ENCODE peak calls at places on chromosome 4, in nine cellular contexts. Q is mammary epithelial cell; F is adrenal gland; J is MM.1S; K is SJSA1; G is esophagus squamous epithelium; H is aorta; V is left ventricle myocardium inferior; Z is CD8-positive, alpha-beta memory T cell. T is an unnamed sample. For H3K27me3 and H3K9me3, the result is how much of the 10 kb centered on the place peaks cover.

GRCh38 chr4:139278956-139279722 is 886 bp downstream of the MGARP start:
- DNase-seq in H (peak), F (no peak), K (no peak), Z (peak), Q (no peak), J (no peak), V (no peak), G (no peak), T (no peak)

GRCh38 chr4:146132445-146132844 is 43.1 kb upstream of the LSM6 start:
- DNase-seq in K (no peak), J (peak), V (no peak), F (no peak), H (no peak), Q (peak), G (no peak), Z (no peak), T (no peak)

GRCh38 chr4:24551492-24552330 is 32.6 kb downstream of the DHX15 start:
- DNase-seq in V (no peak), G (no peak), J (no peak), Q (no peak), H (no peak), K (no peak), Z (no peak), F (no peak), T (no peak)

GRCh38 chr4:3135155-3136011 is 60.9 kb downstream of the HTT start:
- DNase-seq in K (no peak), V (no peak), Q (no peak), H (no peak), G (no peak), Z (no peak), F (no peak), J (peak), T (no peak)

GRCh38 chr4:137705171-137705783 is 173.0 kb upstream of the PCDH18 start:
- DNase-seq in Q (no peak), V (no peak), K (peak), Z (no peak), G (no peak), J (no peak), F (no peak), H (no peak), T (peak)

GRCh38 chr4:15110120-15110571 is 107.9 kb downstream of the CPEB2 start:
- DNase-seq in F (no peak), H (no peak), V (no peak), Q (peak), J (no peak), G (no peak), K (no peak), Z (no peak), T (no peak)

GRCh38 chr4:108991929-108992328 is 229.1 kb upstream of the ETNPPL start:
- DNase-seq in V (no peak), G (no peak), Q (peak), F (no peak), J (no peak), Z (no peak), H (no peak), K (peak), T (no peak)

GRCh38 chr4:168647976-168648375 is 151.1 kb downstream of the PALLD start:
- DNase-seq in K (no peak), Z (no peak), F (no peak), J (no peak), G (no peak), H (no peak), V (no peak), Q (no peak), T (no peak)

GRCh38 chr4:142331132-142331531 is 515.0 kb downstream of the INPP4B start:
- DNase-seq in Z (no peak), H (no peak), F (peak), J (no peak), Q (no peak), V (peak), K (no peak), G (no peak), T (no peak)

GRCh38 chr4:174457468-174457867 is 64.8 kb downstream of the HPGD start:
- DNase-seq in G (no peak), Q (no peak), K (no peak), J (no peak), H (no peak), F (no peak), V (no peak), Z (no peak), T (peak)

GRCh38 chr4:133483600-133484246 is 334.6 kb downstream of the PCDH10 start:
- DNase-seq in Q (peak), K (no peak), Z (no peak), V (no peak), G (no peak), J (no peak), H (no peak), F (no peak), T (no peak)

GRCh38 chr4:78648639-78649363 is 97.2 kb downstream of the ANXA3 start:
- DNase-seq in J (no peak), Z (no peak), K (no peak), Q (no peak), G (no peak), F (no peak), H (no peak), V (no peak), T (no peak)

GRCh38 chr4:36363024-36363423 is 81.6 kb downstream of the DTHD1 start:
- DNase-seq in K (no peak), V (no peak), F (no peak), Z (no peak), Q (peak), H (no peak), G (no peak), J (no peak), T (no peak)

GRCh38 chr4:183797445-183798248 is 107.5 kb upstream of the STOX2 start:
- DNase-seq in V (peak), J (no peak), F (no peak), G (no peak), Q (peak), K (peak), H (no peak), Z (no peak), T (peak)

GRCh38 chr4:180060159-180060889 is 2182.9 kb upstream of the TENM3 start:
- DNase-seq in J (peak), K (no peak), Z (no peak), G (no peak), V (no peak), H (no peak), F (no peak), Q (no peak), T (no peak)

GRCh38 chr4:44629280-44629866 is 22.1 kb downstream of the YIPF7 start:
- DNase-seq in Z (peak), H (no peak), F (peak), G (no peak), V (no peak), Q (peak), J (peak), K (no peak), T (peak)

GRCh38 chr4:151167561-151167960 is 68.1 kb downstream of the RPS3A start:
- DNase-seq in Q (no peak), K (no peak), J (no peak), G (no peak), Z (no peak), F (no peak), H (no peak), V (no peak), T (no peak)

GRCh38 chr4:182231080-182231479 is 12.1 kb upstream of the TENM3 start:
- DNase-seq in F (no peak), Z (no peak), V (no peak), H (no peak), K (peak), Q (no peak), G (no peak), J (no peak), T (no peak)

GRCh38 chr4:74628808-74629616 is 165.3 kb downstream of the BTC start:
- DNase-seq in F (no peak), K (no peak), G (no peak), Z (no peak), J (no peak), H (no peak), Q (no peak), V (no peak), T (no peak)

GRCh38 chr4:76012388-76012801 is 5.1 kb upstream of the CXCL9 start:
- DNase-seq in J (no peak), F (no peak), V (no peak), Z (no peak), H (no peak), G (no peak), Q (peak), K (peak), T (no peak)

GRCh38 chr4:138188406-138189084 is 53.6 kb downstream of the SLC7A11 start:
- DNase-seq in Z (no peak), V (no peak), J (no peak), F (no peak), K (peak), G (no peak), H (no peak), Q (peak), T (no peak)

GRCh38 chr4:142909908-142910307 is 63.8 kb upstream of the INPP4B start:
- DNase-seq in J (no peak), V (no peak), K (no peak), Q (no peak), G (no peak), F (no peak), H (no peak), Z (no peak), T (peak)

GRCh38 chr4:112302320-112303274 is 5.4 kb downstream of the ALPK1 start:
- DNase-seq in V (no peak), Q (no peak), J (no peak), F (no peak), K (no peak), Z (no peak), H (no peak), G (no peak), T (no peak)

GRCh38 chr4:89988268-89988667 is 93.6 kb downstream of the MMRN1 start:
- DNase-seq in H (no peak), Z (no peak), F (no peak), G (no peak), K (no peak), Q (no peak), J (no peak), V (no peak), T (no peak)

GRCh38 chr4:169716677-169717076 is 41.1 kb downstream of the HPF1 start:
- DNase-seq in G (no peak), Z (no peak), F (no peak), H (no peak), J (no peak), V (no peak), K (no peak), Q (no peak), T (no peak)

GRCh38 chr4:5204781-5205180 is 153.5 kb downstream of the STK32B start:
- DNase-seq in G (no peak), F (no peak), K (no peak), V (no peak), H (no peak), Z (no peak), J (no peak), Q (no peak), T (no peak)

GRCh38 chr4:171644430-171645057 is 168.7 kb upstream of the GALNTL6 start:
- DNase-seq in K (no peak), G (no peak), Q (no peak), H (no peak), F (no peak), Z (no peak), J (peak), V (no peak), T (no peak)

GRCh38 chr4:187172340-187172761 is 448.7 kb upstream of the FAT1 start:
- DNase-seq in Z (no peak), V (no peak), H (no peak), G (no peak), F (no peak), Q (no peak), K (peak), J (no peak), T (no peak)

GRCh38 chr4:122764071-122764807 is 31.7 kb downstream of the BBS12 start:
- DNase-seq in Q (no peak), H (no peak), F (no peak), V (no peak), G (no peak), Z (no peak), K (peak), J (no peak), T (peak)

GRCh38 chr4:41725254-41725653 is 23.3 kb downstream of the PHOX2B start:
- DNase-seq in G (no peak), J (no peak), Z (no peak), K (no peak), H (no peak), Q (no peak), F (no peak), V (no peak), T (no peak)

GRCh38 chr4:48343035-48343434 is 1.7 kb downstream of the SLAIN2 start:
- DNase-seq in J (no peak), Z (no peak), G (no peak), K (no peak), V (no peak), Q (no peak), F (no peak), H (no peak), T (no peak)

GRCh38 chr4:105994061-105994460 is 98.8 kb downstream of the NPNT start:
- DNase-seq in G (no peak), K (no peak), F (no peak), H (no peak), J (no peak), Z (no peak), Q (no peak), V (no peak), T (no peak)

GRCh38 chr4:2930135-2930805 is 32.9 kb downstream of the NOP14 start:
- DNase-seq in H (peak), K (no peak), Z (no peak), V (peak), Q (no peak), G (no peak), J (no peak), F (no peak), T (no peak)

GRCh38 chr4:11546391-11547160 is 117.9 kb upstream of the HS3ST1 start:
- DNase-seq in J (no peak), K (no peak), F (no peak), H (no peak), Z (no peak), Q (peak), V (no peak), G (no peak), T (no peak)

GRCh38 chr4:36192922-36193321 is 51.4 kb downstream of the ARAP2 start:
- DNase-seq in Q (no peak), G (no peak), V (no peak), J (no peak), H (no peak), F (no peak), K (no peak), Z (no peak), T (no peak)

GRCh38 chr4:17493629-17494028 is 18.3 kb downstream of the QDPR start:
- DNase-seq in F (no peak), G (no peak), Q (no peak), Z (no peak), J (no peak), H (no peak), V (no peak), K (no peak), T (no peak)

GRCh38 chr4:7906171-7906581 is 33.5 kb downstream of the AFAP1 start:
- DNase-seq in V (no peak), Q (no peak), H (no peak), G (no peak), K (no peak), F (no peak), Z (no peak), J (no peak), T (no peak)
- H3K4me3 ChIP-seq in V (no peak), Q (no peak), H (no peak), G (peak), K (no peak), F (no peak), Z (no peak), J (no peak), T (no peak)

DNA sequence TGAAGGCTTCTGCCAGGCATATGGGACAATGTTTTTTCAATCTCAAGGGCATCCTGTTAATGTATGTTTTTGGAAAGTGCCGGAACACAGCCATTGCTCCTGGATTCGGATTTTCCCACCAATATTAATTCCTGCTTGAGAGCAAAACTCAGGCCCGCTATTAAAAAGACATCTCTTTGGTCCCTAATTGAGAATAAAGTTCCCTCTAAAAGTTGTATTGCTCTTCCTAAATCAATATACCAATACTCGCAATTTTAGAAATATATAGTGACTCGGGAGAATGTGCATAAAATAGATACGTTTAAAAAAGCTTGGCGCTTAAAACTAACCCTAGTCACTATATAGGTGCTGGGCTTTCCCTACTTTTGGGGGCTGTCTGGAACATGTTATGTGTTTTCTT is 15.5 kb upstream of the PITX2 start:
- DNase-seq in F (no peak), Q (no peak), K (no peak), H (no peak), V (no peak), Z (no peak), G (no peak), J (no peak), T (no peak)
- H3K27me3 ChIP-seq in F (half or more), Q (half or more), K (under half), H (under half), V (half or more), Z (under half), G (under half), J (under half), T (under half)

DNA sequence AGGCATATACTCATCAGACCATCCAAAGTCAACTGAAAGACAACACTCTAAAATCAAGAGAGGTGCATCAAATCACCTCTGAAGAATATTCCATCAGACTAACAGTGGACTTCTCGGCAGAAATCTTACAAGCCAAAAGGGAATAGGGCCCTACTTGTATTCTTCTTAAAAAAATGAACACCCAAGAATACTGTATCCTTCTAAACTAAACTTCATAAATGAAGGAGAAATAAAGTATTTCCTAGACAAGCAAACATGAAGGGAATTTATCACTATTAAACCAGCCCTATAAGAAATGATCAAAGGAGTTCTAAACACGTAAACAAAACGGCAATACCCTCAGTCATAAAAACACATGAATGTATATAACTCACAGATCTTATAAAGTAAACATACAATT is 141.2 kb downstream of the CXXC4 start:
- DNase-seq in H (no peak), J (no peak), F (no peak), Q (no peak), G (no peak), V (no peak), Z (no peak), K (no peak), T (no peak)
- H3K9me3 ChIP-seq in H (under half), J (under half), F (under half), Q (under half), G (under half), V (half or more), Z (under half), K (under half), T (under half)

GRCh38 chr4:184807261-184807660 is 18.5 kb downstream of the ACSL1 start:
- DNase-seq in K (no peak), Q (no peak), V (no peak), G (no peak), F (no peak), H (no peak), J (no peak), Z (no peak), T (no peak)
- H3K4me3 ChIP-seq in K (no peak), Q (no peak), V (peak), G (no peak), F (no peak), H (no peak), J (no peak), Z (no peak), T (no peak)

DNA sequence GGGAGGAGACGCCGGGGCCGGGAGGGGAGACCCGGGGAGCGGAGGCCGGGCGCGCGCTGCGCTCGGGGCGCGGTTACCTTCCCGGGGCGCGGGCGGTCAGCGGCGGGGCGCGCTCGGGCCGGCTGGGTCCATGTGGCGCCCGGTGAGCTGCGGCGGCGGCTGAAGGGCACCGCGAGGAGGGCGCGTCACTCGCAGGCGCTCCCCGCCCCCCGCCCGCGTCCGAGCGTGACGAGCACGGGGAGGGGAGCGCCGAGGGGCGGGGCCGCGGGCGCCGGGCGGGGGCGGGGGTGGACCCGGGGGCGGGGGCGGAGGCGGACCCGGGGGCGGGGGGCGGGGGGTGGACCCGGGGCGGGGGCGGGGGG is at the start of gene CPLX1:
- DNase-seq in J (no peak), K (no peak), V (no peak), Q (no peak), H (no peak), Z (no peak), F (no peak), G (no peak), T (peak)
- H3K27me3 ChIP-seq in J (under half), K (under half), V (half or more), Q (under half), H (under half), Z (under half), F (under half), G (under half), T (under half)

GRCh38 chr4:53693408-53693807 is 102.1 kb upstream of the LNX1 start:
- DNase-seq in H (no peak), G (no peak), F (no peak), Q (no peak), V (no peak), J (no peak), K (peak), Z (no peak), T (no peak)

GRCh38 chr4:53693909-53694308 is 102.6 kb upstream of the LNX1 start:
- DNase-seq in J (no peak), K (no peak), Z (no peak), F (no peak), G (no peak), Q (no peak), H (no peak), V (no peak), T (no peak)

GRCh38 chr4:53695540-53696463 is 104.5 kb upstream of the LNX1 start:
- DNase-seq in G (no peak), J (no peak), Z (no peak), V (no peak), K (no peak), H (no peak), F (no peak), Q (no peak), T (no peak)

GRCh38 chr4:53694666-53695065 is 103.4 kb upstream of the LNX1 start:
- DNase-seq in Q (no peak), G (no peak), J (no peak), Z (no peak), F (no peak), K (no peak), H (no peak), V (no peak), T (no peak)

GRCh38 chr4:53696956-53697685 is 105.8 kb upstream of the LNX1 start:
- DNase-seq in V (no peak), J (no peak), Q (no peak), G (no peak), H (no peak), K (no peak), Z (no peak), F (no peak), T (no peak)
- H3K9me3 ChIP-seq in V (under half), J (under half), Q (under half), G (under half), H (under half), K (under half), Z (under half), F (under half), T (under half)

DNA sequence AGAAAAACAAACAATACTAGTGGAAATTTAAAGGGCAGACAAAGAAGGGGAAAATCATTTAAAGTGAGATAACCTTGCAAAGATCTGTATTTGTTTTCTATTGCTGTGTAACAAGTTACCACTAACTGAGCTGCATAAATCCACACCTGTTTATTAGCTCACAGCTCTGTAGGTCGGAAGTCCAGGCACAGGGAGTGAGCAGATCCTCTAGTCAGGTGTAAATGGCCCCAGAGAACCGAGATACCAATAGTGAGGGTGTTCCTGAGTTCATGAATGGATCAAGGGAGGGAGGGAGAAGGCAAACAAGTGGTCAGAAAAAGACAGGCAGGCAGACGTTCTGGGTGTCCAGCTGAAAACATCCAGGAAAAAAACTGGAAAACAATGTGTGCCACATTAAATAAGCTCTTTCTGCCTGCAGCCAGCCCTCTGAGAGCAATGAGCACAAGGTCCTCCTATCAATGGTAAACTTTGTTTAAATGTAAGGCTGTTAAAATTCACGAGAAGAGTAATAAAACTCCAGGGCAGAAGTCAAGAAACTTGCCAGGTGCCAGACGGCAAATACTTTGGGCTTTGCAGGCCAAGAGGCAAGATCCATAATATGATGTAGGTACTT is 25.0 kb downstream of the ADGRA3 start:
- DNase-seq in H (no peak), G (no peak), Q (no peak), V (no peak), Z (no peak), F (no peak), K (no peak), J (no peak), T (no peak)
- H3K4me3 ChIP-seq in H (no peak), G (no peak), Q (no peak), V (no peak), Z (no peak), F (no peak), K (no peak), J (no peak), T (no peak)